ENCODE peak calls at places on chromosomes 5 and 9, in five cellular contexts. One of them, this sample, is unnamed. For H3K9me3 and H3K36me3, the result is how much of the 10 kb centered on the place peaks cover.

GRCh38 chr5:180636403-180637075 is 12.9 kb downstream of the FLT4 start:
- DNase-seq in aorta: peak
- DNase-seq in upper lobe of left lung: peak
- DNase-seq in CD8-positive, alpha-beta memory T cell: no peak
- DNase-seq in stomach: no peak
- DNase-seq in this sample: no peak

GRCh38 chr5:17212996-17213395 is 4.4 kb upstream of the BASP1 start:
- DNase-seq in aorta: no peak
- DNase-seq in upper lobe of left lung: no peak
- DNase-seq in CD8-positive, alpha-beta memory T cell: no peak
- DNase-seq in stomach: no peak
- DNase-seq in this sample: no peak

GRCh38 chr9:120014751-120015235 is 565.2 kb downstream of the CDK5RAP2 start:
- DNase-seq in aorta: no peak
- DNase-seq in upper lobe of left lung: peak
- DNase-seq in CD8-positive, alpha-beta memory T cell: no peak
- DNase-seq in stomach: no peak
- DNase-seq in this sample: no peak

GRCh38 chr5:135843571-135844337 is 9.3 kb downstream of the SLC25A48 start:
- DNase-seq in aorta: no peak
- DNase-seq in upper lobe of left lung: no peak
- DNase-seq in CD8-positive, alpha-beta memory T cell: no peak
- DNase-seq in stomach: no peak
- DNase-seq in this sample: no peak

GRCh38 chr5:59485629-59486439 is 407.7 kb downstream of the PDE4D start:
- DNase-seq in aorta: no peak
- DNase-seq in upper lobe of left lung: no peak
- DNase-seq in CD8-positive, alpha-beta memory T cell: no peak
- DNase-seq in stomach: no peak
- DNase-seq in this sample: no peak

GRCh38 chr9:76415154-76415553 is 20.9 kb upstream of the RFK start:
- DNase-seq in aorta: no peak
- DNase-seq in upper lobe of left lung: no peak
- DNase-seq in CD8-positive, alpha-beta memory T cell: no peak
- DNase-seq in stomach: no peak
- DNase-seq in this sample: no peak

GRCh38 chr5:170520319-170520718 is 16.5 kb downstream of the KCNIP1 start:
- DNase-seq in aorta: no peak
- DNase-seq in upper lobe of left lung: no peak
- DNase-seq in CD8-positive, alpha-beta memory T cell: no peak
- DNase-seq in stomach: no peak
- DNase-seq in this sample: no peak

GRCh38 chr5:173680660-173681242 is 64.3 kb upstream of the BOD1 start:
- DNase-seq in aorta: no peak
- DNase-seq in upper lobe of left lung: no peak
- DNase-seq in CD8-positive, alpha-beta memory T cell: no peak
- DNase-seq in stomach: no peak
- DNase-seq in this sample: no peak

GRCh38 chr5:111563041-111563822 is 50.9 kb upstream of the STARD4 start:
- DNase-seq in aorta: no peak
- DNase-seq in upper lobe of left lung: no peak
- DNase-seq in CD8-positive, alpha-beta memory T cell: no peak
- DNase-seq in stomach: no peak
- DNase-seq in this sample: no peak

GRCh38 chr9:136840877-136841645 is 1.2 kb upstream of the AJM1 start:
- DNase-seq in aorta: no peak
- DNase-seq in upper lobe of left lung: peak
- DNase-seq in CD8-positive, alpha-beta memory T cell: no peak
- DNase-seq in stomach: peak
- DNase-seq in this sample: no peak

GRCh38 chr5:143008809-143009521 is 238.8 kb downstream of the ARHGAP26 start:
- DNase-seq in aorta: no peak
- DNase-seq in upper lobe of left lung: no peak
- DNase-seq in CD8-positive, alpha-beta memory T cell: peak
- DNase-seq in stomach: peak
- DNase-seq in this sample: peak

GRCh38 chr9:107177243-107177839 is 105.7 kb upstream of the RAD23B start:
- DNase-seq in aorta: no peak
- DNase-seq in upper lobe of left lung: no peak
- DNase-seq in CD8-positive, alpha-beta memory T cell: no peak
- DNase-seq in stomach: no peak
- DNase-seq in this sample: no peak

GRCh38 chr9:87685871-87686519 is 39.9 kb upstream of the CTSL start:
- DNase-seq in aorta: no peak
- DNase-seq in upper lobe of left lung: no peak
- DNase-seq in CD8-positive, alpha-beta memory T cell: no peak
- DNase-seq in stomach: no peak
- DNase-seq in this sample: no peak

GRCh38 chr9:99870126-99870525 is 36.3 kb upstream of the STX17 start:
- DNase-seq in aorta: no peak
- DNase-seq in upper lobe of left lung: no peak
- DNase-seq in CD8-positive, alpha-beta memory T cell: no peak
- DNase-seq in stomach: no peak
- DNase-seq in this sample: no peak

GRCh38 chr5:172104021-172104420 is 84.0 kb downstream of the STK10 start:
- DNase-seq in aorta: peak
- DNase-seq in upper lobe of left lung: peak
- DNase-seq in CD8-positive, alpha-beta memory T cell: no peak
- DNase-seq in stomach: no peak
- DNase-seq in this sample: no peak

GRCh38 chr9:115640887-115641286 is 512.7 kb upstream of the PAPPA start:
- DNase-seq in aorta: no peak
- DNase-seq in upper lobe of left lung: no peak
- DNase-seq in CD8-positive, alpha-beta memory T cell: no peak
- DNase-seq in stomach: no peak
- DNase-seq in this sample: no peak

GRCh38 chr5:83096660-83097334 is 19.4 kb downstream of the XRCC4 start:
- DNase-seq in aorta: no peak
- DNase-seq in upper lobe of left lung: no peak
- DNase-seq in CD8-positive, alpha-beta memory T cell: no peak
- DNase-seq in stomach: no peak
- DNase-seq in this sample: no peak

GRCh38 chr5:76290321-76290757 is 112.7 kb upstream of the IQGAP2 start:
- DNase-seq in aorta: no peak
- DNase-seq in upper lobe of left lung: no peak
- DNase-seq in CD8-positive, alpha-beta memory T cell: no peak
- DNase-seq in stomach: peak
- DNase-seq in this sample: no peak

GRCh38 chr9:136312436-136312835 is 8.5 kb upstream of the CCDC187 start:
- DNase-seq in aorta: no peak
- DNase-seq in upper lobe of left lung: peak
- DNase-seq in CD8-positive, alpha-beta memory T cell: peak
- DNase-seq in stomach: peak
- DNase-seq in this sample: peak

GRCh38 chr5:59036274-59036961 is 453.5 kb downstream of the RAB3C start:
- DNase-seq in aorta: no peak
- DNase-seq in upper lobe of left lung: no peak
- DNase-seq in CD8-positive, alpha-beta memory T cell: peak
- DNase-seq in stomach: no peak
- DNase-seq in this sample: no peak

GRCh38 chr5:113081881-113082546 is 105.4 kb downstream of the DCP2 start:
- DNase-seq in aorta: no peak
- DNase-seq in upper lobe of left lung: no peak
- DNase-seq in CD8-positive, alpha-beta memory T cell: no peak
- DNase-seq in stomach: no peak
- DNase-seq in this sample: no peak

GRCh38 chr5:88116396-88116795 is 152.2 kb downstream of the TMEM161B start:
- DNase-seq in aorta: no peak
- DNase-seq in upper lobe of left lung: no peak
- DNase-seq in CD8-positive, alpha-beta memory T cell: no peak
- DNase-seq in stomach: no peak
- DNase-seq in this sample: no peak

GRCh38 chr5:127203818-127204217 is 86.8 kb upstream of the MEGF10 start:
- DNase-seq in aorta: no peak
- DNase-seq in upper lobe of left lung: no peak
- DNase-seq in CD8-positive, alpha-beta memory T cell: no peak
- DNase-seq in stomach: no peak
- DNase-seq in this sample: no peak

DNA sequence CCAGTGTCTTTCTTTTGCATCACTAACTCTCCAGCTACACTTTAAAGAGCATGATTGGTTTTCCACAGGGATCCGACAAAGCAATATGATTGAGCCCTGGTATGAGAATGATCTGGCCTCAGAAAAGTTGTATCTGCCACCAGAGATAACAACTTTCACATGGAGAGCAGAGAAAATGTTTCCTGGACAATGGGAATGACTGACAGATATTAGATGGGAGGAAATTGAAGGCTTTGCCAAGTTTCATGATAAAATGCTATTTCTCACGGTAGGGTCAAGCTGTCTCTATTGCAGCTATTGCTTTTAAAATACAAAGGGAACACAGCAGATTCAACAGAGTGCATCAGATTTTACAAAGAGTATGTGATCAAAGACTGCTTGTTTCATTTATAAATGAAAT is 56.4 kb upstream of the GLIS3 start:
- DNase-seq in aorta: no peak
- DNase-seq in upper lobe of left lung: no peak
- DNase-seq in CD8-positive, alpha-beta memory T cell: no peak
- DNase-seq in stomach: no peak
- DNase-seq in this sample: no peak
- H3K9me3 ChIP-seq in aorta: under half
- H3K9me3 ChIP-seq in upper lobe of left lung: under half
- H3K9me3 ChIP-seq in CD8-positive, alpha-beta memory T cell: under half
- H3K9me3 ChIP-seq in stomach: under half
- H3K9me3 ChIP-seq in this sample: under half

GRCh38 chr5:89327621-89328020 is 444.6 kb upstream of the MEF2C start:
- DNase-seq in aorta: no peak
- DNase-seq in upper lobe of left lung: no peak
- DNase-seq in CD8-positive, alpha-beta memory T cell: no peak
- DNase-seq in stomach: no peak
- DNase-seq in this sample: no peak

GRCh38 chr5:89324990-89325389 is 442.0 kb upstream of the MEF2C start:
- DNase-seq in aorta: no peak
- DNase-seq in upper lobe of left lung: no peak
- DNase-seq in CD8-positive, alpha-beta memory T cell: no peak
- DNase-seq in stomach: no peak
- DNase-seq in this sample: no peak

DNA sequence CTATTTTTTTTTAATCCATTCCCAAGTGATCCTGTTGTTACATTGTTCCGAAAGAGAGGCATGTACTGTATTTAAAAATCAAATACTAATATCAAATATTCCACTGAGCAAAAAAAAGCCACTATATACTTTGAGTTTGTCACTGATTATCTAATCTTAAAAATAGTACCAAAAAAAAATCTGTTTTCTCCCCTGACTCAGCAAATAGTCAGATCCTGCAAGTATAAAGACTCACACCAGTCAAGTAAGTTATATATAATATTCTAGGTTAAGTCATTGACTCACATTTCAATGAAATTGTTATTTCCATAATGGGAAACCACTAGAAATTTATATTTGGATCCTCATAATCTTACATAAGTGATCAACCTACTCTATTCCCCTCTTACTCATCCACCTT is 447.1 kb upstream of the MEF2C start:
- DNase-seq in aorta: no peak
- DNase-seq in upper lobe of left lung: no peak
- DNase-seq in CD8-positive, alpha-beta memory T cell: no peak
- DNase-seq in stomach: no peak
- DNase-seq in this sample: no peak
- H3K4me3 ChIP-seq in aorta: no peak
- H3K4me3 ChIP-seq in upper lobe of left lung: no peak
- H3K4me3 ChIP-seq in CD8-positive, alpha-beta memory T cell: no peak
- H3K4me3 ChIP-seq in stomach: no peak
- H3K4me3 ChIP-seq in this sample: no peak

DNA sequence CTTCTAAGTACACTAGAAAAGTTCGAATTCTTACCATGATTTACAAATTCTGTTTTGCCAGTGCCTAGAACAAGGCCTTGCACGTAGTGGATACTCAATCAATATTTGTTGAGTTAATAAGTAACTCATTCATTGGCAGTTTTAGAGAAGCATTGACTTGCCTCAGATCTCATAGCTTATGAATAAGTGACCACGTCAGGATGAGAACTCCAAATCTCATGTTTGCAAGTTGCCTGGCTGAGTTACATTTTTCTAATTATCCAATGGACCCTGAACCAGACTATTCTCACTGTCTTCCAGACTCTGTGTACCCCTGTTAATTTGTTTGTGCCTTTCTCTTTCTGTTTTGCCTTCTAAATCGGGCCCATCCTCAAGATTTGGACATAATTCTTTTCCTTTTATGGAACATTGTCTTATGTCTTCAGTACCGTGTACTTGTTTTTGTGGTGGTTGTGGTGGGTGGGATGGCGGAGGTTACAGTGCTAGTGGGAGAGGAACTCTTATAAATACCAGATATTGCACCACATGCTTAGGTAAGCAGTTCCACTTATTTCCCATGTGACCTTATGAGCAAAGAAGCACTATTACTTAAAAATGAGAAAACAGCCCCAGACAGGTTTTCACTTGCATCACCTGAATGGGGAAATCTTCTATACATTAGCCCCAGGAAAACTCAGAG is 96.3 kb downstream of the UNC13B start:
- DNase-seq in aorta: no peak
- DNase-seq in upper lobe of left lung: no peak
- DNase-seq in CD8-positive, alpha-beta memory T cell: no peak
- DNase-seq in stomach: no peak
- DNase-seq in this sample: no peak
- H3K36me3 ChIP-seq in aorta: under half
- H3K36me3 ChIP-seq in upper lobe of left lung: under half
- H3K36me3 ChIP-seq in CD8-positive, alpha-beta memory T cell: under half
- H3K36me3 ChIP-seq in stomach: under half
- H3K36me3 ChIP-seq in this sample: under half

DNA sequence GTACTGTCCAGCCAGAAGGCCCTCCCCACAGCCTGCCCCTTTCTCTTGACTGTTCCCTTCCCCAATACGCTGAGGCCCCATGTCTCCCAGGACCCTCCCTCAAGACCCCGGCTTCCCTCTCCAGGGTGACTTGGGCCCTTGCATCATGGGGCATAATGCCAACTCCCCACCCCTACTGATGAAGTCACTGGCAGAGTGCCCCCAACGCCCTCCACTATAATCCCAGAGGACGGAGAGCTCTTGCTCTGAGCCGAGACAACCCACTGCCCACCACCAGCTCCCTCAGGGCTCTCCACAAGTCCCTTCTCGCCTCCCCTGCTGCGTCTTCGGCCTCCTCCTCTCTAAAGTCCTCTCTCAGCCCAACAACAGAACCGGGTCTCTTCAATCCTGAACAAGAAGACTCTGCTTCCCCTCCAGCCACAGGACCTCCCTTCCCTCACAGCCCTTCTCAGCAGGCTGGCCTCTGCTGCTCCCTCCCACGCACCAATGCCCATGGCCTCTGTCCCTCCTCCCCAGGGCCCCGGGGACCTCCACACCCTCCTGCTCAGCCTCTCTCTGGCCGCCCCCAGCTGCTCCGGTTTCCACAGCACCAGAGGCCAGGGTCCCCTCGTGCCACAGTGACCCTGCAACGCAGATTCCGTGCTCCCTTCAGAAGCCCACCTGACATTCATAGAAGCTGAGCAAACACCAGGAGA is 47.6 kb downstream of the ADAMTS2 start:
- DNase-seq in aorta: peak
- DNase-seq in upper lobe of left lung: no peak
- DNase-seq in CD8-positive, alpha-beta memory T cell: no peak
- DNase-seq in stomach: no peak
- DNase-seq in this sample: no peak
- H3K9me3 ChIP-seq in aorta: under half
- H3K9me3 ChIP-seq in upper lobe of left lung: under half
- H3K9me3 ChIP-seq in CD8-positive, alpha-beta memory T cell: under half
- H3K9me3 ChIP-seq in stomach: under half
- H3K9me3 ChIP-seq in this sample: under half

GRCh38 chr5:52869391-52869790 is 81.7 kb downstream of the ITGA1 start:
- DNase-seq in aorta: no peak
- DNase-seq in upper lobe of left lung: no peak
- DNase-seq in CD8-positive, alpha-beta memory T cell: no peak
- DNase-seq in stomach: no peak
- DNase-seq in this sample: no peak
- H3K4me3 ChIP-seq in aorta: no peak
- H3K4me3 ChIP-seq in upper lobe of left lung: no peak
- H3K4me3 ChIP-seq in CD8-positive, alpha-beta memory T cell: no peak
- H3K4me3 ChIP-seq in stomach: no peak
- H3K4me3 ChIP-seq in this sample: no peak

GRCh38 chr5:154460172-154460571 is 14.4 kb downstream of the SAP30L start:
- DNase-seq in aorta: no peak
- DNase-seq in upper lobe of left lung: no peak
- DNase-seq in CD8-positive, alpha-beta memory T cell: no peak
- DNase-seq in stomach: no peak
- DNase-seq in this sample: no peak
- H3K36me3 ChIP-seq in aorta: under half
- H3K36me3 ChIP-seq in upper lobe of left lung: under half
- H3K36me3 ChIP-seq in CD8-positive, alpha-beta memory T cell: under half
- H3K36me3 ChIP-seq in stomach: under half
- H3K36me3 ChIP-seq in this sample: under half

This sample was measured in CD4-positive, CD25-positive, alpha-beta regulatory T cell.